ENCODE peak calls at places on chromosomes 13 and 19, in six cellular contexts. F is stimulated activated CD4-positive, alpha-beta T cell treated with anti-CD3 and anti-CD28 coated beads, Interleukin-15, amount 100 ng/mL, for 1 hour; B is T-helper 17 cell; P is activated CD8-positive, alpha-beta memory T cell treated with anti-CD3 and anti-CD28 coated beads, Interleukin-2, amount 50 U/mL, for 4 hours; V is HCT116; R is nephron progenitor cell. I is an unnamed sample.

GRCh38 chr19:54473071-54473941 is at the start of gene CDC42EP5:
- DNase-seq in V (no peak), B (no peak), R (peak; percentile 70), F (no peak), P (no peak), I (peak; percentile 90)

GRCh38 chr19:572891-573825 is 762 bp downstream of the BSG start:
- DNase-seq in B (no peak), P (no peak), V (no peak), F (no peak), R (peak; percentile 42), I (peak; percentile 55)

GRCh38 chr19:1837625-1838105 is 10.6 kb downstream of the REXO1 start:
- DNase-seq in B (peak; percentile 48), F (no peak), V (no peak), P (peak; percentile 63), R (peak; percentile 87), I (peak; percentile 44)

GRCh38 chr19:2494084-2494446 is 18.1 kb downstream of the GADD45B start:
- DNase-seq in R (no peak), V (no peak), P (peak; percentile 39), B (no peak), F (no peak), I (no peak)

GRCh38 chr13:39538826-39539555 is 64.0 kb downstream of the LHFPL6 start:
- DNase-seq in V (no peak), F (no peak), B (no peak), P (no peak), R (no peak), I (no peak)

GRCh38 chr13:101474419-101474957 is 22.0 kb downstream of the ITGBL1 start:
- DNase-seq in B (no peak), P (no peak), R (peak; percentile 16), V (no peak), F (no peak), I (peak; percentile 80)

GRCh38 chr13:113169277-113170272 is 11.1 kb downstream of the PROZ start:
- DNase-seq in V (no peak), R (no peak), B (no peak), P (no peak), F (no peak), I (no peak)

GRCh38 chr13:27442071-27442647 is 8.2 kb downstream of the MTIF3 start:
- DNase-seq in R (no peak), V (no peak), P (no peak), F (no peak), B (peak; percentile 22), I (no peak)

GRCh38 chr19:57280913-57281425 is 684 bp downstream of the ZNF460 start:
- DNase-seq in F (no peak), P (no peak), R (no peak), V (no peak), B (no peak), I (no peak)

GRCh38 chr19:49921871-49922755 is 6.9 kb upstream of the ATF5 start:
- DNase-seq in B (no peak), R (no peak), V (no peak), F (no peak), P (no peak), I (no peak)

GRCh38 chr19:54418030-54418929 is 3.0 kb downstream of the TTYH1 start:
- DNase-seq in B (no peak), V (no peak), P (no peak), R (no peak), F (no peak), I (no peak)

GRCh38 chr19:8585894-8586750 is 8.9 kb upstream of the MYO1F start:
- DNase-seq in V (peak; percentile 49), R (peak; percentile 86), P (peak; percentile 58), B (peak; percentile 45), F (peak; percentile 40), I (no peak)

GRCh38 chr19:46601318-46602224 is at the start of gene CALM3:
- DNase-seq in P (no peak), F (no peak), V (no peak), R (peak; percentile 45), B (no peak), I (peak; percentile 33)

GRCh38 chr19:56840452-56841193 is at the start of the genes PEG3 and ZIM2:
- DNase-seq in V (no peak), P (no peak), R (no peak), B (no peak), F (no peak), I (no peak)

GRCh38 chr19:33778089-33778791 is 18.4 kb upstream of the KCTD15 start:
- DNase-seq in R (peak; percentile 95), P (peak; percentile 83), V (no peak), B (peak; percentile 81), F (peak; percentile 71), I (peak; percentile 69)

GRCh38 chr19:2051771-2052704 is 994 bp upstream of the MKNK2 start:
- DNase-seq in P (no peak), R (no peak), F (no peak), B (peak; percentile 51), V (no peak), I (no peak)

GRCh38 chr19:39582891-39583625 is 19.3 kb upstream of the LGALS13 start:
- DNase-seq in F (no peak), R (no peak), P (no peak), B (no peak), V (no peak), I (no peak)

GRCh38 chr13:106455190-106455589 is 80.3 kb downstream of the EFNB2 start:
- DNase-seq in V (no peak), R (no peak), B (no peak), P (no peak), F (no peak), I (no peak)

GRCh38 chr19:33408116-33408515 is 34.6 kb downstream of the CEBPG start:
- DNase-seq in V (no peak), F (no peak), B (no peak), R (no peak), P (no peak), I (no peak)

GRCh38 chr19:38484747-38485146 is 51.3 kb downstream of the RYR1 start:
- DNase-seq in P (no peak), F (no peak), V (no peak), B (no peak), R (no peak), I (no peak)

GRCh38 chr13:27005556-27005955 is 166.1 kb downstream of the USP12 start:
- DNase-seq in R (no peak), F (no peak), P (no peak), B (no peak), V (no peak), I (no peak)

GRCh38 chr13:112716461-112716820 is 26.6 kb downstream of the ATP11A start:
- DNase-seq in B (no peak), F (no peak), R (no peak), V (no peak), P (no peak), I (no peak)